ENCODE peak calls at places on chromosomes 12 and 14, in four cellular contexts. E is heart right ventricle; M is substantia nigra; F is CD4-positive, alpha-beta T cell. S is an unnamed sample.

GRCh38 chr14:23939607-23940326 is 13.8 kb upstream of the DHRS4 start:
- DNase-seq in E (no peak), M (no peak), F (no peak), S (no peak)

GRCh38 chr14:38848243-38848642 is 254.8 kb downstream of the SEC23A start:
- DNase-seq in M (no peak), E (no peak), F (no peak), S (no peak)

GRCh38 chr12:61250303-61250702 is 1009.9 kb upstream of the USP15 start:
- DNase-seq in F (no peak), M (no peak), E (no peak), S (no peak)

GRCh38 chr14:101956179-101956885 is 8.0 kb upstream of the DYNC1H1 start:
- DNase-seq in M (no peak), F (no peak), E (no peak), S (peak)

GRCh38 chr12:106780010-106780625 is 5.6 kb downstream of the RIC8B start:
- DNase-seq in M (no peak), F (no peak), E (no peak), S (no peak)

GRCh38 chr12:61739925-61740324 is 520.3 kb upstream of the USP15 start:
- DNase-seq in E (no peak), F (no peak), M (no peak), S (no peak)

GRCh38 chr12:121507245-121507644 is 73.6 kb downstream of the KDM2B start:
- DNase-seq in M (no peak), E (no peak), F (no peak), S (no peak)

GRCh38 chr14:76644875-76645518 is 116.3 kb upstream of the VASH1 start:
- DNase-seq in F (no peak), M (no peak), E (peak), S (no peak)

GRCh38 chr14:71309756-71310155 is 402.5 kb downstream of the PCNX1 start:
- DNase-seq in M (no peak), E (no peak), F (no peak), S (no peak)

GRCh38 chr12:11743333-11743732 is 93.9 kb downstream of the ETV6 start:
- DNase-seq in E (no peak), F (no peak), M (no peak), S (no peak)

GRCh38 chr14:79542121-79542520 is 669.2 kb downstream of the DIO2 start:
- DNase-seq in F (no peak), M (no peak), E (no peak), S (no peak)

GRCh38 chr12:47410862-47411261 is 295.0 kb downstream of the RPAP3 start:
- DNase-seq in F (no peak), M (no peak), E (no peak), S (no peak)

GRCh38 chr12:14999421-15000047 is 26.7 kb downstream of the PDE6H start:
- DNase-seq in F (no peak), E (no peak), M (no peak), S (no peak)

GRCh38 chr14:89660183-89660582 is 243.2 kb upstream of the FOXN3 start:
- DNase-seq in F (no peak), M (no peak), E (no peak), S (no peak)

GRCh38 chr12:101040936-101041335 is 169.1 kb downstream of the SLC5A8 start:
- DNase-seq in E (no peak), F (no peak), M (no peak), S (no peak)

DNA sequence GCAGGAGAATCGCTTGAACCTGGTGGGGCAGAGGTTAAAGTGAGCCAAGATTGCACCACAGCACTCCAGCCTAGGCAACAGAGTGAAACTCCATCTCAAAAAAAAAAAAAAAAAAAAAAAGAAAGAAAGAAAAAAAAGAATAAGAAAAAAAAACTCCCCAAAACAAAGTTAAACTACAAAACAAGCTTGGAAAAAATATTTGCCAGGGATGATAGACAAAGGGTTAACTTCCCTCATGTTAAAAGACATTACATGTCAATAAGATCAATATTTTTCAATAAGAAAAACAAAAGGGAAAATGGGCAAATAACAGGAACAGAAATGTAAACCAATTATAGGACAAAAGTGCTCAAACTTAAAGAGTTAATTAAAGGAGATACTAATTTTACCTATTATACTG is 26.4 kb upstream of the HIGD1C start:
- DNase-seq in M (no peak), F (no peak), E (no peak), S (no peak)
- H3K27ac ChIP-seq in M (peak), F (no peak), E (peak), S (peak)

GRCh38 chr12:109879332-109880048 is 851 bp downstream of the GLTP start:
- DNase-seq in E (no peak), M (no peak), F (no peak), S (no peak)

GRCh38 chr12:109876406-109876805 is 3.9 kb downstream of the GLTP start:
- DNase-seq in F (no peak), M (no peak), E (no peak), S (no peak)

GRCh38 chr12:109878749-109879148 is 1.6 kb downstream of the GLTP start:
- DNase-seq in F (no peak), E (no peak), M (no peak), S (no peak)

GRCh38 chr12:109877504-109878246 is 2.7 kb downstream of the GLTP start:
- DNase-seq in M (peak), E (no peak), F (no peak), S (no peak)

GRCh38 chr12:109878247-109878625 is 2.1 kb downstream of the GLTP start:
- DNase-seq in E (no peak), M (peak), F (no peak), S (no peak)
- H3K27ac ChIP-seq in E (no peak), M (peak), F (no peak), S (no peak)

GRCh38 chr12:56007148-56007891 is 10.2 kb downstream of the SUOX start:
- DNase-seq in E (peak), F (peak), M (peak), S (peak)

GRCh38 chr12:56010112-56010570 is 10.7 kb upstream of the IKZF4 start:
- DNase-seq in M (no peak), F (no peak), E (no peak), S (no peak)

GRCh38 chr12:56004211-56004610 is 7.1 kb downstream of the SUOX start:
- DNase-seq in F (no peak), E (no peak), M (no peak), S (no peak)

GRCh38 chr12:56011509-56012090 is 9.2 kb upstream of the IKZF4 start:
- DNase-seq in M (no peak), F (no peak), E (no peak), S (no peak)

DNA sequence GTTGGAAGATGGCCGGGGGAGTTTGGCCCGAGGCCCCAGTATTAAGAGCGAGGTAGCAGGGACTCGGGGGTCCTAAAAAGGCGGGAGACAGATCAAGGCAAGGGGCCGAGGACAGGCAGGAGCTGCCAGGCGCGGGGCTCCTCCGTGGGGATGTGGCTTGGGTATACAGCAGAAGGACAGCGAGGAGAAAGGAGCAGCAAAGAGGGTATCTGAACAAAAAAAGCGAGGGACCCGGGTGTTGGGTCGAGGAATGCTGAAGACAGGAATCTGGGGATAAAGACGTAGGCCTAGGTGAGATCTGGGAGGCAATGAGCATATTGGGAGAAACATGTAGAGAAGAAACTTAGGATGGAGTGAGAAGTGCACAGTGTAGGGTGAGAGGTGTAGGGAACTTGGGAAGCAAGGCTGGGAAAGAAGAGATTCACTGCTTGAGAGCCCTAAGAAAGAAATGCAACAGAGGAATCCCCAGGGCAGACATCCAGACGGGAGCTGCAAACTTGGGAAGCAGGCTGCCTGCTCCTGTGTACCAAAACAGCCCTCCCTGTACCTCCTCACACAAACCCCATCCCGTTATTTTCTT is 10.9 kb downstream of the SUOX start:
- DNase-seq in M (no peak), E (no peak), F (no peak), S (no peak)
- H3K27ac ChIP-seq in M (peak), E (peak), F (peak), S (peak)

GRCh38 chr14:100076133-100076532 is 10.9 kb downstream of the EVL start:
- DNase-seq in E (no peak), F (no peak), M (no peak), S (no peak)
- H3K27ac ChIP-seq in E (no peak), F (peak), M (no peak), S (no peak)

GRCh38 chr12:113899844-113900471 is 66.2 kb downstream of the RBM19 start:
- DNase-seq in E (no peak), F (no peak), M (no peak), S (no peak)
- H3K27ac ChIP-seq in E (no peak), F (no peak), M (no peak), S (no peak)

DNA sequence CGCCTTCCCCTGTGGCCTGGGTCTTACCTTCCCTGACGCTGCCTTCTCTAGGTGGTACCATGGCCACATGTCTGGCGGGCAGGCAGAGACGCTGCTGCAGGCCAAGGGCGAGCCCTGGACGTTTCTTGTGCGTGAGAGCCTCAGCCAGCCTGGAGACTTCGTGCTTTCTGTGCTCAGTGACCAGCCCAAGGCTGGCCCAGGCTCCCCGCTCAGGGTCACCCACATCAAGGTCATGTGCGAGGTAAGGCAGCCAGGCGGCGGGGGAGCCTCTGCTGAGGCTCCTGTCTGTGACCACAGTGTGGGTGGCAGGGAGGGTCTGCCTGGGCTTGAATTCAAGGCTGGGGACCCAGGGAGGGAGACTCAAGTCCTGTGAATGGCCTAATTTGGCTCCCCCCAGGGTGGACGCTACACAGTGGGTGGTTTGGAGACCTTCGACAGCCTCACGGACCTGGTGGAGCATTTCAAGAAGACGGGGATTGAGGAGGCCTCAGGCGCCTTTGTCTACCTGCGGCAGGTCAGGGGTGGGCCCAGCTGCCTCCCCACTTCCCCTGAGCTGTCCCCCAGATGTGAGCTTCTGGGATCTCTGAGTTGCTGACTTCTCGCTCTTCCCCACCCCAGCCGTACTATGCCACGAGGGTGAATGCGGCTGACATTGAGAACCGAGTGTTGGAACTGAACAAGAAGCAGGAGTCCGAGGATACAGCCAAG is 3.8 kb downstream of the PTPN6 start:
- DNase-seq in F (no peak), M (no peak), E (no peak), S (peak)
- H3K27ac ChIP-seq in F (peak), M (no peak), E (no peak), S (peak)